ENCODE peak calls at places on chromosomes 3 and 15, in six cellular contexts. N is AG04449; E is OCI-LY7; Y is heart left ventricle; P is thoracic aorta; I is CD8-positive, alpha-beta memory T cell. D is an unnamed sample.

GRCh38 chr3:109818081-109818480 is 480.7 kb upstream of the DPPA4 start:
- DNase-seq in N (no peak), E (no peak), Y (no peak), P (no peak), I (no peak), D (no peak)

GRCh38 chr3:135453333-135453732 is 512.2 kb upstream of the PPP2R3A start:
- DNase-seq in N (no peak), E (no peak), Y (no peak), P (no peak), I (no peak), D (no peak)

GRCh38 chr3:13615019-13615528 is 66.1 kb downstream of the FBLN2 start:
- DNase-seq in N (no peak), E (no peak), Y (no peak), P (no peak), I (no peak), D (no peak)

GRCh38 chr3:126352476-126353454 is 4.4 kb downstream of the KLF15 start:
- DNase-seq in N (no peak), E (no peak), Y (peak), P (no peak), I (no peak), D (peak)

GRCh38 chr15:60871731-60872130 is 357.4 kb downstream of the RORA start:
- DNase-seq in N (peak), E (no peak), Y (no peak), P (no peak), I (no peak), D (no peak)

GRCh38 chr15:41581110-41581509 is 22.1 kb downstream of the TYRO3 start:
- DNase-seq in N (no peak), E (peak), Y (no peak), P (no peak), I (no peak), D (no peak)

GRCh38 chr15:40565333-40566238 is 744 bp upstream of the CCDC32 start:
- DNase-seq in N (no peak), E (peak), Y (no peak), P (no peak), I (no peak), D (no peak)

GRCh38 chr15:66563126-66563525 is 2.7 kb downstream of the LCTL start:
- DNase-seq in N (no peak), E (no peak), Y (no peak), P (no peak), I (no peak), D (no peak)

GRCh38 chr3:179074656-179075055 is 3.0 kb upstream of the ZMAT3 start:
- DNase-seq in N (no peak), E (peak), Y (no peak), P (no peak), I (no peak), D (no peak)

GRCh38 chr3:147620906-147621305 is 211.7 kb downstream of the ZIC1 start:
- DNase-seq in N (no peak), E (no peak), Y (no peak), P (no peak), I (no peak), D (no peak)

GRCh38 chr3:196636369-196637349 is 2.8 kb upstream of the NRROS start:
- DNase-seq in N (no peak), E (no peak), Y (no peak), P (no peak), I (no peak), D (no peak)

GRCh38 chr3:196632033-196632751 is 7.3 kb upstream of the NRROS start:
- DNase-seq in N (no peak), E (peak), Y (peak), P (no peak), I (peak), D (peak)

GRCh38 chr3:196633658-196634151 is 5.8 kb upstream of the NRROS start:
- DNase-seq in N (no peak), E (no peak), Y (no peak), P (no peak), I (no peak), D (no peak)

GRCh38 chr3:196634224-196634623 is 5.3 kb upstream of the NRROS start:
- DNase-seq in N (no peak), E (peak), Y (no peak), P (no peak), I (no peak), D (no peak)

GRCh38 chr3:196634851-196635250 is 4.6 kb upstream of the NRROS start:
- DNase-seq in N (no peak), E (no peak), Y (no peak), P (no peak), I (no peak), D (no peak)
- H3K4me3 ChIP-seq in N (no peak), E (no peak), Y (no peak), P (no peak), I (no peak), D (no peak)

GRCh38 chr3:122097141-122097540 is 42.0 kb downstream of the CD86 start:
- DNase-seq in N (no peak), E (peak), Y (no peak), P (no peak), I (no peak), D (no peak)
- H3K4me3 ChIP-seq in N (no peak), E (peak), Y (no peak), P (no peak), I (no peak), D (no peak)

GRCh38 chr3:186772886-186773417 is 10.4 kb upstream of the EIF4A2 start:
- DNase-seq in N (no peak), E (peak), Y (peak), P (no peak), I (peak), D (peak)
- H3K4me3 ChIP-seq in N (peak), E (peak), Y (peak), P (peak), I (peak), D (peak)

GRCh38 chr3:127735767-127736693 is 63.3 kb downstream of the ABTB1 start:
- DNase-seq in N (no peak), E (peak), Y (no peak), P (no peak), I (no peak), D (peak)

GRCh38 chr3:127732879-127733350 is 60.2 kb downstream of the ABTB1 start:
- DNase-seq in N (no peak), E (peak), Y (no peak), P (no peak), I (no peak), D (no peak)

GRCh38 chr3:127734181-127734720 is 61.5 kb downstream of the ABTB1 start:
- DNase-seq in N (no peak), E (no peak), Y (no peak), P (no peak), I (no peak), D (no peak)

GRCh38 chr3:127733781-127734180 is 61.0 kb downstream of the ABTB1 start:
- DNase-seq in N (no peak), E (peak), Y (no peak), P (no peak), I (no peak), D (no peak)

DNA sequence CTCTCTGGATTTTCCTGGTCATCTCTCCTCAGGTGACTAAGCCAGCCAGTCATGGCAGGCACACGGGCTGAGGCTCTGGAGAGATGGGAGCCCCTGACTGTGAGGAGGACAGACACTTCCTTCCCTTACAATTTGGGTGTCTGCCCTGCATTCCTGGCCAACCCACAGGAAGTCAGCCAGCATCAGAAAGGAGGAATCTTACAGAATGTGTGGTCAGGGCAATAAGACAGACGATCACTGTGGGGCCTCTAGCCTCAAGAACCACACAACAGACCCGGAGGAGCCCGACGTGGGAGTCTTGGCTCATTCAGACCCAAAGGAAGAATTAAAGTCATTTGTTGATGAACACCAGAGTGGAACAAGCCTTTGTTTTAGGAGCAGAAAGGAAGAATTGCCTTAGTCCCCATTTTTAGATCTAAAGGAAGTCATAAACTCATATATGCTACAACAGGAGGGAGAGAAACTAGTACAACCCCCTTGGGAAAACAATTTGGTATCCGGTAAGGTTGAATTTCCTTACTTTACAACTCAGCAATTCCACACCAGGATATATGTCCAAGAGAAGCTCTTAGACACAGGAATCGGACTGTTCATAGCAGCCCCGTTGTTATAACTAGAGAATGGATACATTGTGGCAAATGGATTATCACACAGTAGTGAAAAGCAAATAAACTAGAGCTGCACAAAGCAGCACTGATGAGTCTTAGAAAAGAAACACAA is 62.2 kb downstream of the ABTB1 start:
- DNase-seq in N (peak), E (peak), Y (no peak), P (no peak), I (no peak), D (peak)
- H3K4me3 ChIP-seq in N (peak), E (peak), Y (no peak), P (peak), I (no peak), D (no peak)

GRCh38 chr15:59410448-59410896 is 27.5 kb upstream of the FAM81A start:
- DNase-seq in N (no peak), E (peak), Y (no peak), P (no peak), I (no peak), D (no peak)
- H3K4me3 ChIP-seq in N (no peak), E (no peak), Y (no peak), P (no peak), I (no peak), D (no peak)

GRCh38 chr3:74613566-74613965 is 893 bp downstream of the CNTN3 start:
- DNase-seq in N (no peak), E (no peak), Y (no peak), P (no peak), I (no peak), D (no peak)
- H3K4me3 ChIP-seq in N (peak), E (no peak), Y (peak), P (peak), I (no peak), D (peak)

GRCh38 chr15:83282141-83282540 is 2.3 kb downstream of the BNC1 start:
- DNase-seq in N (no peak), E (no peak), Y (no peak), P (no peak), I (no peak), D (no peak)
- H3K4me3 ChIP-seq in N (no peak), E (no peak), Y (no peak), P (no peak), I (no peak), D (no peak)

GRCh38 chr3:45026957-45027356 is 854 bp downstream of the CLEC3B start:
- DNase-seq in N (no peak), E (no peak), Y (peak), P (peak), I (no peak), D (peak)
- H3K4me3 ChIP-seq in N (no peak), E (no peak), Y (peak), P (peak), I (no peak), D (peak)

DNA sequence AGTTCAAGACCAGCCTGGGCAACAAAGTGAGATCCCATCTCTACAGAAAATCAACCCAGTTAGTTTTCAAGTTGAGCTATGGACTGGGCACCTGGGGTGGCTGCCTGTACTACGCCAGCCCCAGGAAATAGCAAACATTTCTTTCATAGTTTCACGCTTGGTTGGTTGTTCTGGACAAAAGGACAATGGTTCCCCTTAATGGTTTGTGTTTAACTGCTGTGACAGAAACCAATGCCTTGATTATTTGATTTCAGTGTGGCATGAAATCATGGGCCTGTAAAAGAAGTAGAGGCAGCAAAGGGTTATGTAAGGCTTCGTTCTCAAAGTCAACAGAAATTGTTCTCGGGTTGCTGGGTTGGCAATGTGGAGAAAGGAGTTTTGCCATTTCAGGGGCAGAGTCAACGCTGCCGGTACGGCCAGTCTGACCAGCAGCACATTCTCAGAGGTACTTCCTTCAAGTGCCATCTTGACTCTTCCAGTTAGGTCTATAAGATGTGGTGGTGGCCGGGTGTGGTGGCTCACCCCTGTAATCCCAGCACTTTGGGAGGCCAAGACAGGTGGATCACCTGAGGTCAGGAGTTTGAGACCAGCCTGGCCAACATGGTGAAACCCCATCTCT is 12.7 kb downstream of the LCMT2 start:
- DNase-seq in N (no peak), E (no peak), Y (no peak), P (no peak), I (no peak), D (no peak)
- H3K4me3 ChIP-seq in N (no peak), E (no peak), Y (no peak), P (no peak), I (no peak), D (no peak)

D was measured in tibial artery.